ENCODE peak calls at places on chromosomes 3 and 15, in four cellular contexts. H, U, T and F are unnamed samples.

GRCh38 chr15:73440571-73440970 is 2.4 kb upstream of the REC114 start:
- DNase-seq in H (no peak), U (no peak), T (no peak), F (no peak)

GRCh38 chr3:19149388-19149787 is 1.1 kb downstream of the KCNH8 start:
- DNase-seq in H (no peak), U (peak), T (no peak), F (no peak)

GRCh38 chr3:151589311-151589710 is 128.4 kb upstream of the IGSF10 start:
- DNase-seq in H (no peak), U (no peak), T (no peak), F (no peak)

GRCh38 chr3:120227710-120228347 is 57.2 kb downstream of the GPR156 start:
- DNase-seq in H (no peak), U (no peak), T (no peak), F (no peak)

GRCh38 chr15:75712668-75713337 is at the start of gene CSPG4:
- DNase-seq in H (no peak), U (no peak), T (peak), F (no peak)

GRCh38 chr15:65130941-65131340 is 2.7 kb downstream of the PDCD7 start:
- DNase-seq in H (no peak), U (no peak), T (no peak), F (no peak)

GRCh38 chr3:4306860-4307259 is 3.7 kb downstream of the SETMAR start:
- DNase-seq in H (no peak), U (no peak), T (no peak), F (no peak)

GRCh38 chr15:70947369-70948335 is 55.0 kb downstream of the LRRC49 start:
- DNase-seq in H (no peak), U (no peak), T (no peak), F (no peak)

GRCh38 chr15:76932090-76932966 is 779 bp downstream of the RCN2 start:
- DNase-seq in H (no peak), U (no peak), T (no peak), F (no peak)

GRCh38 chr3:87309601-87310000 is 33.2 kb upstream of the POU1F1 start:
- DNase-seq in H (no peak), U (no peak), T (no peak), F (no peak)

GRCh38 chr3:106004137-106004600 is 135.4 kb upstream of the CBLB start:
- DNase-seq in H (peak), U (no peak), T (no peak), F (peak)

GRCh38 chr15:101511717-101512116 is 22.2 kb upstream of the PCSK6 start:
- DNase-seq in H (no peak), U (no peak), T (no peak), F (no peak)

GRCh38 chr3:169624533-169624972 is 39.0 kb downstream of the MECOM start:
- DNase-seq in H (no peak), U (no peak), T (no peak), F (no peak)

GRCh38 chr15:65302061-65302460 is 2.4 kb upstream of the RNU5B-1 start:
- DNase-seq in H (no peak), U (no peak), T (no peak), F (no peak)

GRCh38 chr3:170331143-170331542 is 26.4 kb upstream of the SKIL start:
- DNase-seq in H (no peak), U (no peak), T (no peak), F (no peak)

GRCh38 chr3:171260430-171260829 is 199.8 kb downstream of the TNIK start:
- DNase-seq in H (no peak), U (no peak), T (no peak), F (no peak)

GRCh38 chr15:79192462-79193036 is 90.0 kb upstream of the ANKRD34C start:
- DNase-seq in H (no peak), U (no peak), T (no peak), F (no peak)

GRCh38 chr3:58564456-58565160 is 12.6 kb downstream of the FAM107A start:
- DNase-seq in H (peak), U (no peak), T (no peak), F (no peak)

GRCh38 chr15:67178569-67179210 is 75.8 kb downstream of the AAGAB start:
- DNase-seq in H (peak), U (no peak), T (no peak), F (no peak)

GRCh38 chr15:85504739-85505676 is 124.6 kb downstream of the AKAP13 start:
- DNase-seq in H (no peak), U (no peak), T (no peak), F (peak)